ENCODE peak calls at places on chromosomes 11 and 22, in nine cellular contexts. E is prostate gland, T is ovary, U is body of pancreas, F is lower leg skin, P is HCT116, X is heart left ventricle, S is A549, G is adrenal gland. J is an unnamed sample.

GRCh38 chr11:64559351-64560138 is 31.5 kb upstream of the SLC22A12 start:
- DNase-seq in E (no peak), T (no peak), U (no peak), F (no peak), P (no peak), X (no peak), S (no peak), G (no peak), J (no peak)

GRCh38 chr11:83816572-83817187 is 530.5 kb upstream of the CCDC90B start:
- DNase-seq in E (no peak), T (no peak), U (no peak), F (no peak), P (no peak), X (no peak), S (peak), G (no peak), J (no peak)

GRCh38 chr22:36377022-36377631 is 10.6 kb downstream of the MYH9 start:
- DNase-seq in E (no peak), T (no peak), U (no peak), F (no peak), P (no peak), X (no peak), S (no peak), G (no peak), J (no peak)

GRCh38 chr11:61359541-61359940 is 2.1 kb downstream of the CYB561A3 start:
- DNase-seq in E (no peak), T (no peak), U (no peak), F (no peak), P (no peak), X (no peak), S (no peak), G (no peak), J (no peak)

GRCh38 chr11:69925366-69926196 is 106.4 kb upstream of the FGF3 start:
- DNase-seq in E (no peak), T (no peak), U (no peak), F (peak), P (no peak), X (no peak), S (no peak), G (no peak), J (no peak)

GRCh38 chr11:21472256-21472655 is 720.6 kb upstream of the ANO5 start:
- DNase-seq in E (no peak), T (no peak), U (no peak), F (no peak), P (no peak), X (no peak), S (peak), G (no peak), J (no peak)

GRCh38 chr11:33373636-33374035 is 116.5 kb downstream of the HIPK3 start:
- DNase-seq in E (no peak), T (no peak), U (no peak), F (no peak), P (no peak), X (no peak), S (no peak), G (no peak), J (no peak)

GRCh38 chr11:97974798-97975498 is 1045.8 kb upstream of the CNTN5 start:
- DNase-seq in E (no peak), T (no peak), U (no peak), F (no peak), P (no peak), X (no peak), S (no peak), G (no peak), J (no peak)

GRCh38 chr11:18393581-18394299 is 623 bp upstream of the LDHA start:
- DNase-seq in E (no peak), T (peak), U (peak), F (no peak), P (no peak), X (no peak), S (peak), G (peak), J (no peak)

GRCh38 chr22:24146190-24146616 is 35.1 kb upstream of the SUSD2 start:
- DNase-seq in E (peak), T (peak), U (peak), F (no peak), P (no peak), X (peak), S (peak), G (no peak), J (no peak)

GRCh38 chr11:19728436-19728835 is 15.8 kb downstream of the NAV2 start:
- DNase-seq in E (no peak), T (no peak), U (no peak), F (no peak), P (no peak), X (no peak), S (no peak), G (no peak), J (no peak)

GRCh38 chr11:66603072-66603471 is 10.1 kb downstream of the CCS start:
- DNase-seq in E (no peak), T (no peak), U (no peak), F (no peak), P (no peak), X (no peak), S (no peak), G (no peak), J (no peak)

GRCh38 chr11:76005746-76006145 is 190.7 kb downstream of the UVRAG start:
- DNase-seq in E (no peak), T (no peak), U (no peak), F (no peak), P (no peak), X (no peak), S (no peak), G (no peak), J (no peak)

GRCh38 chr11:8717876-8718753 is 35.5 kb downstream of the RPL27A start:
- DNase-seq in E (peak), T (peak), U (peak), F (no peak), P (no peak), X (peak), S (no peak), G (peak), J (peak)

GRCh38 chr11:133984828-133985227 is 28.1 kb upstream of the IGSF9B start:
- DNase-seq in E (no peak), T (no peak), U (no peak), F (no peak), P (no peak), X (no peak), S (no peak), G (no peak), J (no peak)

GRCh38 chr11:93942176-93942575 is 79.0 kb upstream of the HEPHL1 start:
- DNase-seq in E (no peak), T (no peak), U (no peak), F (no peak), P (no peak), X (no peak), S (no peak), G (no peak), J (no peak)

GRCh38 chr11:62054484-62055121 is 69.2 kb upstream of the INCENP start:
- DNase-seq in E (no peak), T (no peak), U (peak), F (no peak), P (peak), X (no peak), S (peak), G (no peak), J (no peak)

GRCh38 chr11:19920982-19921381 is 208.3 kb downstream of the NAV2 start:
- DNase-seq in E (no peak), T (no peak), U (no peak), F (no peak), P (no peak), X (no peak), S (no peak), G (no peak), J (no peak)

GRCh38 chr11:107576497-107577086 is 11.1 kb upstream of the ALKBH8 start:
- DNase-seq in E (no peak), T (peak), U (peak), F (no peak), P (no peak), X (peak), S (peak), G (peak), J (no peak)

GRCh38 chr11:33360642-33361041 is 103.5 kb downstream of the HIPK3 start:
- DNase-seq in E (no peak), T (no peak), U (no peak), F (no peak), P (no peak), X (no peak), S (no peak), G (no peak), J (no peak)

GRCh38 chr11:111601979-111602864 is at the start of gene SIK2:
- DNase-seq in E (peak), T (peak), U (peak), F (peak), P (peak), X (peak), S (peak), G (peak), J (peak)

GRCh38 chr11:126973051-126973450 is 27.5 kb downstream of the KIRREL3 start:
- DNase-seq in E (no peak), T (no peak), U (no peak), F (no peak), P (no peak), X (no peak), S (no peak), G (no peak), J (no peak)

GRCh38 chr22:46119729-46120419 is 30.5 kb upstream of the PPARA start:
- DNase-seq in E (no peak), T (peak), U (peak), F (no peak), P (no peak), X (peak), S (no peak), G (peak), J (no peak)
- TF ChIP-seq POLR2A in E (no peak), T (no peak), U (no peak), F (no peak), P (no peak), X (no peak), S (no peak), G (peak), J (no peak)

GRCh38 chr22:46604306-46604690 is 15.9 kb upstream of the GRAMD4 start:
- DNase-seq in E (no peak), T (no peak), U (no peak), F (no peak), P (no peak), X (no peak), S (no peak), G (peak), J (no peak)
- TF ChIP-seq POLR2A in E (no peak), T (no peak), U (no peak), F (no peak), P (no peak), X (no peak), S (no peak), G (no peak), J (no peak)

DNA sequence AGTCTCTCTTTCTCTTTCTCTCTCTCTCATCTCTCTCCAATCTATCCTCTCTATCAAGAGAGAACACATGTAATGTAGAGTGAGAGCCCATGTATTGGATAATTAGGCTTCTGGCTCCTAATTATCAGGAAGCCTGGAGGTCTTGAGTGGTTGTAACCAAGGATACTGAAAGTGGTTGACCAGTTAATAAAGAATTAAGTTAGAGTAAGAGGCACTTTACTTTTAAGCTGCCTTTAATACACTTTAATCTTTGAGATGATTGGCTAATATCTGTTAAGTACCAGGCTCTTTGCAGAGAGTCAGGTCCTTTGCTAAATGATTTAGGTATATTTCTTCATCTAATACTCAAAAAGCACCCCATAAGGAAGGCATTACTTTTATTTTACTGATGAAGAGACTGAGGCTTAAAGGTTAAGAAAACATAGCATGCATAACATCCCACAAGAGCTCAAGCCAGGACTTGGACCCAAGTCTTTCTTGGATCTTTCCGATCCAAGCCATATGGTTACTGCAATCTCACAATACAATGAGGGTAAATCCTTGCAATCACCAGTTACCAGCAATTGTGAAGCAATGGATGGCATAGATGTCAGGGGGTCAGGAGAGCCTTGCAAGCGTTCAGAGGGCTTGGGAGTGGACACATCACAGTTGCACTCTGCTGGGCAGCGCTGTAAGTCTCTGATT is 22.1 kb downstream of the CD44 start:
- DNase-seq in E (no peak), T (no peak), U (no peak), F (no peak), P (no peak), X (no peak), S (no peak), G (no peak), J (no peak)
- TF ChIP-seq POLR2A in E (no peak), T (no peak), U (no peak), F (no peak), P (no peak), X (no peak), S (no peak), G (no peak), J (no peak)

GRCh38 chr22:48709976-48710375 is 1117.7 kb downstream of the BRD1 start:
- DNase-seq in E (no peak), T (no peak), U (no peak), F (no peak), P (no peak), X (no peak), S (no peak), G (no peak), J (no peak)

GRCh38 chr22:48707749-48708557 is 1119.7 kb downstream of the BRD1 start:
- DNase-seq in E (no peak), T (no peak), U (no peak), F (no peak), P (no peak), X (no peak), S (no peak), G (no peak), J (no peak)

GRCh38 chr22:48710410-48710809 is 1117.3 kb downstream of the BRD1 start:
- DNase-seq in E (no peak), T (no peak), U (no peak), F (no peak), P (no peak), X (no peak), S (no peak), G (no peak), J (no peak)

GRCh38 chr22:48708558-48709245 is 1119.0 kb downstream of the BRD1 start:
- DNase-seq in E (no peak), T (no peak), U (no peak), F (no peak), P (no peak), X (no peak), S (no peak), G (no peak), J (no peak)

GRCh38 chr22:48709453-48709852 is 1118.2 kb downstream of the BRD1 start:
- DNase-seq in E (no peak), T (no peak), U (no peak), F (no peak), P (no peak), X (no peak), S (no peak), G (no peak), J (no peak)
- TF ChIP-seq POLR2A in E (no peak), T (no peak), U (no peak), F (no peak), P (no peak), X (no peak), S (no peak), G (no peak), J (no peak)

DNA sequence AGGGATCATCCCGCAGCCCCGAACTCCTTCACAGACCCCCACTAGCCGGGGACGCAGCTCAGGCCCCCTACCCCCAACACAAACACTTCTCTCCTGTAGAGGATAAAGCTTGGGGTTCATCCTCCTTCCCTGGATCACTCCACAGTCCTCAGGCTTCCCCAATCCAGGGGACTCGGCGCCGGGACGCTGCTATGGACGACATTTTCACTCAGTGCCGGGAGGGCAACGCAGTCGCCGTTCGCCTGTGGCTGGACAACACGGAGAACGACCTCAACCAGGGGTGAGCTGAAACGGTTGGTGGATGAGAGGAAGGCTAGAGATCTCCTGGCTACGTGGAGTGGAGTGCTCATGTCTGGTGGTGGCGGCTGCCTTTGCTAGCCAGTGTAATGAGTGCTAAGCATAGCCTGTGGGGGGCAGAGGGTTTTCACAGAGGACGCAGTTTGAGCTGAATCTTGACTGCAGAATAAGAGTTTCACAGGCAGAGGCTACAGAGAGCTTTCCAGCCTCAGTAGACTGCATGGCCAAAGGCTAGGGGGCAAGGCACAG is 580 bp downstream of the ILK start:
- DNase-seq in E (peak), T (peak), U (peak), F (peak), P (no peak), X (peak), S (peak), G (no peak), J (peak)
- TF ChIP-seq POLR2A in E (no peak), T (no peak), U (no peak), F (no peak), P (no peak), X (no peak), S (no peak), G (peak), J (no peak)

GRCh38 chr11:10752061-10752460 is 1.0 kb downstream of the CTR9 start:
- DNase-seq in E (no peak), T (no peak), U (no peak), F (no peak), P (no peak), X (no peak), S (no peak), G (no peak), J (no peak)

GRCh38 chr11:10751581-10751940 is 515 bp downstream of the CTR9 start:
- DNase-seq in E (no peak), T (no peak), U (no peak), F (no peak), P (no peak), X (no peak), S (no peak), G (no peak), J (no peak)

GRCh38 chr11:10752486-10752885 is 1.4 kb downstream of the CTR9 start:
- DNase-seq in E (no peak), T (no peak), U (no peak), F (no peak), P (no peak), X (no peak), S (no peak), G (no peak), J (no peak)

GRCh38 chr11:10749476-10749875 is 1.6 kb upstream of the CTR9 start:
- DNase-seq in E (no peak), T (no peak), U (no peak), F (no peak), P (no peak), X (no peak), S (no peak), G (no peak), J (no peak)

DNA sequence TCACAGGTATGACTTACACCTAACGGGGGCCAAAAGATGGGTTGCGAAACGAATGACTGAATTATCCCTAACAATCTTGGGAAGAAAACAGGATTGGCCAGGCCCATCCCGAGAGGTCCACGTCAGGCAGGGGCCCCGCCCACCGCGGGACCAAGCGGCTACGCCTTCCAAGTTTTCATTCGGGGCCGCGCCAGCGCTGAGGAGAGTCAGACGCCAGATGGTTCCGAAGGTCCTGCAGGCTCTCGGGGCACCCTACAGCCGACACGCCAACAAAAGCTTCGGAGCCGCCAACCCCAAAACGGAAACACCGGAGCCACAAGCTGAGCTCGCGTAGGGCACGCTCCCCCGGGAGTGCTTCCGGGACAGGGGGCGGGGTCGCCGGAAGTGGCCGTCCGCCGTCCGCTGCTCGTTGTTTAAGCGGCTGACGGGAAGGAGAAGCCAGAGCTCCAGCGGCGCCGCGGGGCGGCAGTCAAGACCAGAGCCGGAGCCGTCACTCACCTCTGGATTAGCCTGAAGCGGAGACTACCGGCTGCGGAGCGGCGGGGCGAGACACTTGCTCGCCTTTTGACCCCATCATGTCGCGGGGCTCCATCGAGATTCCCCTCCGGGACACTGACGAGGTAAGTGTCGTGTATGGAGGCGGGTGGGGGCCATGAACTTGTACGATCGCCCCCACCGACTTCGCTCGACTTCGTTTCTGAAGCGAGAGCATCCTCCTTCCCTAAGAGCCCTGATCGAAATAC is at the start of gene CTR9:
- DNase-seq in E (peak), T (peak), U (peak), F (peak), P (peak), X (peak), S (peak), G (peak), J (peak)
- TF ChIP-seq POLR2A in E (peak), T (peak), U (peak), F (peak), P (peak), X (no peak), S (peak), G (peak), J (peak)

DNA sequence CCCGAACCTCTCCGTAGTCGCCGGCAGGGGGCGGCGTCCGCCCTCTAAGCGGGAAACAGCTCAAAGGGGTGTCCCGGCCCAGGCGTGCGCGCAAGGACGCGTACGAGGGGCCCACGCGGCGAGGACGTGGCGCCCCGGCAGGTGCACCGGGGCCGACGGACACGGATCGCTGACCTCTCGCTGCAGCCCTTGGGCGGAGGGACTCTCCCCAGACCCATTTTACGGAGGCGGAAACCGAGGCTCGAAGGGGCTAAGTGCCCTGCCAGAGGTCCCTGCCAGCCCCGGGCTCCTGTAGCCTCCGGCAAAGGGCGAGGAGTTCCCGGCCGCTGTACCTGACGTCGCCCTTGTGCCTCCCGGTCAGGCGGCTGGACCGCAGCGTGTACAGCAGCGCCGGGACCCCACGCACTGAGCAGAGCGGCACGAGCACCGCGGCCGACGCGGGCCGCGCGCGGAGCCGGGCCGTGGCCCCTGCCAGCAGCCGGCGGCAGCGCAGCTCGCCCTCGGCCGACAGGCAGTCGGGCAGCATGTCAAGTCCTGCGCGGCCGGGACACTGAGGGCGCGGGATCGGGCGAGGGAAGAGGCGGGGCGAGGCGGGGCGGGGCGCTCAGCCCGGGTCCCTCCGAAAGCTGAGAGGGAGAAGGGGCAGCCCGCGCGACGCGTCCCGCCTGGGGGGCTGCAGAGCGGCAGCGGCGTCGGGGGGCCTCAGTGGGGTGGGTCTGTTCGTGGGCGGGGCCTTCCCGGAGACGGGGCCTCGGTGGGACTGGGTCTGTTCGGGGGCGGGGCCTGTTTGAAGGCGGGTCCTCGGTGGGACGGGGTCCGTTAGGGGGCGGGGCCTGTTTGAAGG is at the start of gene NUDT8:
- DNase-seq in E (peak), T (peak), U (peak), F (peak), P (peak), X (peak), S (peak), G (peak), J (peak)
- TF ChIP-seq POLR2A in E (peak), T (peak), U (peak), F (no peak), P (peak), X (no peak), S (peak), G (peak), J (peak)